ENCODE peak calls at places on chromosome 3, in five cellular contexts. D, Q, H, S and P are unnamed samples.

GRCh38 chr3:88773766-88774165 is 333.7 kb upstream of the EPHA3 start:
- DNase-seq in Q (no peak), H (no peak), D (no peak), S (no peak), P (no peak)

GRCh38 chr3:129028866-129029265 is 27.8 kb downstream of the EFCC1 start:
- DNase-seq in H (peak; percentile 6), D (no peak), Q (no peak), S (no peak), P (no peak)

GRCh38 chr3:65884072-65884471 is 154.6 kb downstream of the MAGI1 start:
- DNase-seq in D (no peak), S (no peak), Q (peak; percentile 31), H (no peak), P (no peak)

GRCh38 chr3:154130540-154130939 is 9.3 kb downstream of the ARHGEF26 start:
- DNase-seq in D (no peak), H (no peak), Q (no peak), S (no peak), P (no peak)

GRCh38 chr3:34016925-34017592 is 218.6 kb downstream of the PDCD6IP start:
- DNase-seq in D (no peak), H (no peak), S (no peak), Q (no peak), P (no peak)

GRCh38 chr3:161343986-161344385 is 27.3 kb downstream of the SPTSSB start:
- DNase-seq in D (no peak), S (no peak), H (no peak), Q (no peak), P (no peak)

GRCh38 chr3:94401466-94401865 is 338.6 kb downstream of the NSUN3 start:
- DNase-seq in Q (no peak), D (no peak), H (no peak), S (no peak), P (no peak)

GRCh38 chr3:15069441-15069840 is 4.3 kb upstream of the MRPS25 start:
- DNase-seq in D (no peak), H (no peak), Q (no peak), S (no peak), P (no peak)

GRCh38 chr3:139797724-139798343 is 120.1 kb upstream of the NMNAT3 start:
- DNase-seq in H (peak; percentile 71), S (peak; percentile 27), D (peak; percentile 17), Q (no peak), P (no peak)

GRCh38 chr3:178350763-178351162 is 185.5 kb upstream of the KCNMB2 start:
- DNase-seq in Q (no peak), H (no peak), D (no peak), S (no peak), P (no peak)

GRCh38 chr3:69212411-69213160 is 90.2 kb upstream of the LMOD3 start:
- DNase-seq in Q (peak; percentile 94), H (no peak), D (no peak), S (no peak), P (no peak)

GRCh38 chr3:102258666-102259227 is 176.1 kb upstream of the ZPLD1 start:
- DNase-seq in D (no peak), S (no peak), Q (no peak), H (no peak), P (no peak)

GRCh38 chr3:149898771-149899170 is 71.9 kb downstream of the PFN2 start:
- DNase-seq in Q (peak; percentile 5), H (no peak), S (no peak), D (no peak), P (no peak)

GRCh38 chr3:160226026-160226739 is 961 bp downstream of the C3orf80 start:
- DNase-seq in H (no peak), S (no peak), D (no peak), Q (no peak), P (peak; percentile 70)

GRCh38 chr3:188792788-188793187 is 379.0 kb upstream of the TPRG1 start:
- DNase-seq in S (no peak), Q (no peak), D (no peak), H (no peak), P (peak; percentile 73)

GRCh38 chr3:147925272-147925671 is 516.1 kb downstream of the ZIC1 start:
- DNase-seq in S (no peak), D (no peak), H (no peak), Q (peak; percentile 28), P (no peak)

GRCh38 chr3:157130138-157130880 is 29.6 kb downstream of the CCNL1 start:
- DNase-seq in H (peak; percentile 54), Q (peak; percentile 61), D (peak; percentile 46), S (peak; percentile 36), P (peak; percentile 76)

GRCh38 chr3:111952866-111953450 is 25.9 kb upstream of the ABHD10 start:
- DNase-seq in S (no peak), Q (no peak), D (no peak), H (no peak), P (no peak)

GRCh38 chr3:32319607-32320006 is 72.0 kb upstream of the CMTM7 start:
- DNase-seq in Q (no peak), D (no peak), H (no peak), S (no peak), P (no peak)

GRCh38 chr3:134601539-134602439 is 49.0 kb downstream of the KY start:
- DNase-seq in H (peak; percentile 79), S (no peak), Q (peak; percentile 36), D (no peak), P (peak; percentile 67)

GRCh38 chr3:131216801-131217200 is 164.8 kb upstream of the NUDT16 start:
- DNase-seq in Q (peak; percentile 53), H (no peak), D (no peak), S (no peak), P (no peak)

GRCh38 chr3:37601832-37602231 is 259.8 kb upstream of the CTDSPL start:
- DNase-seq in Q (no peak), H (no peak), S (no peak), D (no peak), P (no peak)

GRCh38 chr3:57605683-57606082 is 8.5 kb upstream of the ARF4 start:
- DNase-seq in Q (no peak), D (no peak), S (no peak), H (no peak), P (no peak)

DNA sequence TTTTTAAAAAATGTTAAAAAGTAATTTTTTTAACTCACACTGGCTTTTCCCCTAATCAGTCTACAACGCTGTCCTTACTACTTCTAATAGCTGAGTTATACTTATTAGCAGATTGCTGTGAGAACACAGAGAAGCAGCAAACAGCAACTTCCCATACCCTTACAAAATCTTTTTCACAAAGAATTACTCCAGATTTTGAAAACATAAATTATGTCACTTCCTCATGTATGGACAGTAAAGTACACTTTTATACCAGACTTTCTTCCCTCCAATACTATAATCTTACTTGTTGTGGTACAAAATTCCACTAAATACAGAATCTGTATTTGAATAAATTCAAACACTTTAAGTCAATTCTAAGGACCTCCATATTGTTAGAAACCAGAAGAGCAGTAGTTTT is 2.1 kb downstream of the PHC3 start:
- DNase-seq in S (no peak), Q (no peak), H (no peak), D (no peak), P (no peak)
- H3K4me3 ChIP-seq in S (peak overlapping the region; percentile 64), Q (no peak overlapping the region), H (peak overlapping the region; percentile 75), D (peak overlapping the region; percentile 83), P (peak overlapping the region; percentile 47)

DNA sequence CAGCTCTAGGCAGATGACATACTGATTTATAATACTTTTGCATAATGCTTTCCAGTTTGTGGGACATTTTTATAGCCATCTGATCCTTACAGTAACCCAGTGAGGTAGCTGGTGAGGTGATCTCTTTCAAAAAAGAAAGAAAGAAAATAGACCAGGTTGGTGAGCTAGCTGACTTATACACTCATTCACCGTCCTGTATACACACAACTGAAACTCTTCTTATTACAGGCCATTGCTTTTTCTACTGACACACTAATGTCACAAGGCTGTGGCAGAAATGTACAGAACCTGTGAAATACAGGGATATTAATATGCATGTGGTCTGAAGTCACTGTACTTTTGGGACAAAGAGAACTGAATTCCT is 150.2 kb upstream of the BHLHE40 start:
- DNase-seq in S (no peak), H (no peak), Q (no peak), D (no peak), P (no peak)
- H3K4me1 ChIP-seq in S (peaks cover 21% of the 10 kb centered on the region), H (peaks cover 2% of the 10 kb centered on the region), Q (peaks cover 35% of the 10 kb centered on the region), D (peaks cover 21% of the 10 kb centered on the region), P (peaks cover 25% of the 10 kb centered on the region)

GRCh38 chr3:10306156-10306555 is 13.4 kb upstream of the GHRL start:
- DNase-seq in S (no peak), H (no peak), D (no peak), Q (no peak), P (no peak)
- H3K27ac ChIP-seq in S (no peak overlapping the region), H (no peak overlapping the region), D (no peak overlapping the region), Q (no peak overlapping the region), P (no peak overlapping the region)

DNA sequence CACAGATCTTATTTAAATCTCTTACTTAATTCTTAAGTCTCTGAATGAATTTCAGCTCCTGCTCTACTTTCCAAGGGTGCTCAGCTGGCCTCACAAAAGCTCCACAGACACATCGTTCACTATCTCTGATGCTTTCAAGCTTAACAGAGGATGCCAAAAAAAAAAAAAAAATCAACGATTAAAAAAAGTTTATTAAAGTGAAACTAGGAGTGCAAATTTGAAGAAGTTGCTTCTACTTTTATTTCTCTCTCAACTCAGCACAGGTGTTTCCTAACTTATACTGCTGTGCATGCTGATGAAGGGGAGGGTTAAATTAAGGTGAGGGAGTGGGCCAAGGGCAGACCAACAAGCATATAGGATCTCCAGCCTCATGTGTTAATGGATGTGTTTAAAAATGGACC is 157.2 kb downstream of the TIGIT start:
- DNase-seq in D (no peak), Q (no peak), S (no peak), H (no peak), P (no peak)
- H3K4me3 ChIP-seq in D (peak overlapping the region; percentile 26), Q (no peak overlapping the region), S (peak overlapping the region; percentile 19), H (peak overlapping the region; percentile 23), P (no peak overlapping the region)

GRCh38 chr3:71589132-71589531 is 5.6 kb upstream of the FOXP1 start:
- DNase-seq in Q (no peak), D (no peak), S (no peak), H (no peak), P (no peak)
- H3K4me1 ChIP-seq in Q (peaks cover 24% of the 10 kb centered on the region), D (no peaks in the 10 kb centered on the region), S (peaks cover 11% of the 10 kb centered on the region), H (no peaks in the 10 kb centered on the region), P (peaks cover 12% of the 10 kb centered on the region)